ENCODE peak calls at places on chromosomes 16 and 17, in eight cellular contexts. One of them, this sample, is unnamed.

GRCh38 chr17:79700574-79700973 is 30.2 kb upstream of the ENPP7 start:
- DNase-seq in GM12878: no peak
- DNase-seq in GM23338: no peak
- DNase-seq in HCT116: no peak
- DNase-seq in H1: no peak
- DNase-seq in endothelial cell of umbilical vein: no peak
- DNase-seq in HepG2: no peak
- DNase-seq in K562: no peak
- DNase-seq in this sample: no peak

GRCh38 chr17:37676115-37676925 is 33.1 kb upstream of the DDX52 start:
- DNase-seq in GM12878: no peak
- DNase-seq in GM23338: no peak
- DNase-seq in HCT116: no peak
- DNase-seq in H1: no peak
- DNase-seq in endothelial cell of umbilical vein: no peak
- DNase-seq in HepG2: peak; percentile 94
- DNase-seq in K562: no peak
- DNase-seq in this sample: no peak

GRCh38 chr17:35740216-35740615 is 8.8 kb downstream of the RASL10B start:
- DNase-seq in GM12878: no peak
- DNase-seq in GM23338: no peak
- DNase-seq in HCT116: no peak
- DNase-seq in H1: no peak
- DNase-seq in endothelial cell of umbilical vein: no peak
- DNase-seq in HepG2: no peak
- DNase-seq in K562: no peak
- DNase-seq in this sample: no peak

GRCh38 chr17:44220211-44221071 is 966 bp upstream of the UBTF start:
- DNase-seq in GM12878: no peak
- DNase-seq in GM23338: peak; percentile 61
- DNase-seq in HCT116: no peak
- DNase-seq in H1: no peak
- DNase-seq in endothelial cell of umbilical vein: peak; percentile 35
- DNase-seq in HepG2: no peak
- DNase-seq in K562: peak; percentile 82
- DNase-seq in this sample: no peak

GRCh38 chr16:56093055-56093454 is 98.2 kb upstream of the GNAO1 start:
- DNase-seq in GM12878: no peak
- DNase-seq in GM23338: no peak
- DNase-seq in HCT116: no peak
- DNase-seq in H1: no peak
- DNase-seq in endothelial cell of umbilical vein: no peak
- DNase-seq in HepG2: no peak
- DNase-seq in K562: no peak
- DNase-seq in this sample: no peak

GRCh38 chr17:76080207-76080933 is 1.4 kb downstream of the ZACN start:
- DNase-seq in GM12878: no peak
- DNase-seq in GM23338: peak; percentile 61
- DNase-seq in HCT116: no peak
- DNase-seq in H1: no peak
- DNase-seq in endothelial cell of umbilical vein: no peak
- DNase-seq in HepG2: no peak
- DNase-seq in K562: peak; percentile 36
- DNase-seq in this sample: no peak

GRCh38 chr17:15955793-15956541 is 11.0 kb downstream of the ADORA2B start:
- DNase-seq in GM12878: no peak
- DNase-seq in GM23338: peak; percentile 62
- DNase-seq in HCT116: no peak
- DNase-seq in H1: no peak
- DNase-seq in endothelial cell of umbilical vein: no peak
- DNase-seq in HepG2: no peak
- DNase-seq in K562: peak; percentile 56
- DNase-seq in this sample: no peak

GRCh38 chr16:88754912-88755744 is 29.9 kb downstream of the PIEZO1 start:
- DNase-seq in GM12878: no peak
- DNase-seq in GM23338: peak; percentile 78
- DNase-seq in HCT116: no peak
- DNase-seq in H1: no peak
- DNase-seq in endothelial cell of umbilical vein: peak; percentile 20
- DNase-seq in HepG2: no peak
- DNase-seq in K562: no peak
- DNase-seq in this sample: no peak

GRCh38 chr16:16149710-16150116 is 73.6 kb downstream of the ABCC6 start:
- DNase-seq in GM12878: no peak
- DNase-seq in GM23338: no peak
- DNase-seq in HCT116: no peak
- DNase-seq in H1: no peak
- DNase-seq in endothelial cell of umbilical vein: no peak
- DNase-seq in HepG2: peak; percentile 76
- DNase-seq in K562: no peak
- DNase-seq in this sample: no peak

GRCh38 chr17:77145635-77146632 is 5.2 kb downstream of the SEC14L1 start:
- DNase-seq in GM12878: peak; percentile 71
- DNase-seq in GM23338: peak; percentile 65
- DNase-seq in HCT116: no peak
- DNase-seq in H1: no peak
- DNase-seq in endothelial cell of umbilical vein: peak; percentile 80
- DNase-seq in HepG2: peak; percentile 70
- DNase-seq in K562: no peak
- DNase-seq in this sample: no peak

GRCh38 chr16:89037261-89038152 is 56.1 kb upstream of the ACSF3 start:
- DNase-seq in GM12878: no peak
- DNase-seq in GM23338: peak; percentile 81
- DNase-seq in HCT116: no peak
- DNase-seq in H1: peak; percentile 7
- DNase-seq in endothelial cell of umbilical vein: peak; percentile 24
- DNase-seq in HepG2: no peak
- DNase-seq in K562: peak; percentile 75
- DNase-seq in this sample: no peak

GRCh38 chr17:7477392-7478275 is 1.8 kb downstream of the ZBTB4 start:
- DNase-seq in GM12878: no peak
- DNase-seq in GM23338: peak; percentile 24
- DNase-seq in HCT116: no peak
- DNase-seq in H1: no peak
- DNase-seq in endothelial cell of umbilical vein: peak; percentile 29
- DNase-seq in HepG2: peak; percentile 31
- DNase-seq in K562: no peak
- DNase-seq in this sample: no peak

GRCh38 chr17:30332057-30332542 is 1.8 kb downstream of the TMIGD1 start:
- DNase-seq in GM12878: peak; percentile 72
- DNase-seq in GM23338: no peak
- DNase-seq in HCT116: no peak
- DNase-seq in H1: no peak
- DNase-seq in endothelial cell of umbilical vein: no peak
- DNase-seq in HepG2: peak; percentile 88
- DNase-seq in K562: no peak
- DNase-seq in this sample: peak; percentile 52

GRCh38 chr17:39553326-39553945 is 54.3 kb downstream of the NEUROD2 start:
- DNase-seq in GM12878: no peak
- DNase-seq in GM23338: no peak
- DNase-seq in HCT116: no peak
- DNase-seq in H1: no peak
- DNase-seq in endothelial cell of umbilical vein: peak; percentile 32
- DNase-seq in HepG2: no peak
- DNase-seq in K562: no peak
- DNase-seq in this sample: no peak

GRCh38 chr17:6894206-6894528 is 62.6 kb upstream of the TEKT1 start:
- DNase-seq in GM12878: no peak
- DNase-seq in GM23338: peak; percentile 90
- DNase-seq in HCT116: no peak
- DNase-seq in H1: peak; percentile 34
- DNase-seq in endothelial cell of umbilical vein: peak; percentile 28
- DNase-seq in HepG2: no peak
- DNase-seq in K562: no peak
- DNase-seq in this sample: no peak

DNA sequence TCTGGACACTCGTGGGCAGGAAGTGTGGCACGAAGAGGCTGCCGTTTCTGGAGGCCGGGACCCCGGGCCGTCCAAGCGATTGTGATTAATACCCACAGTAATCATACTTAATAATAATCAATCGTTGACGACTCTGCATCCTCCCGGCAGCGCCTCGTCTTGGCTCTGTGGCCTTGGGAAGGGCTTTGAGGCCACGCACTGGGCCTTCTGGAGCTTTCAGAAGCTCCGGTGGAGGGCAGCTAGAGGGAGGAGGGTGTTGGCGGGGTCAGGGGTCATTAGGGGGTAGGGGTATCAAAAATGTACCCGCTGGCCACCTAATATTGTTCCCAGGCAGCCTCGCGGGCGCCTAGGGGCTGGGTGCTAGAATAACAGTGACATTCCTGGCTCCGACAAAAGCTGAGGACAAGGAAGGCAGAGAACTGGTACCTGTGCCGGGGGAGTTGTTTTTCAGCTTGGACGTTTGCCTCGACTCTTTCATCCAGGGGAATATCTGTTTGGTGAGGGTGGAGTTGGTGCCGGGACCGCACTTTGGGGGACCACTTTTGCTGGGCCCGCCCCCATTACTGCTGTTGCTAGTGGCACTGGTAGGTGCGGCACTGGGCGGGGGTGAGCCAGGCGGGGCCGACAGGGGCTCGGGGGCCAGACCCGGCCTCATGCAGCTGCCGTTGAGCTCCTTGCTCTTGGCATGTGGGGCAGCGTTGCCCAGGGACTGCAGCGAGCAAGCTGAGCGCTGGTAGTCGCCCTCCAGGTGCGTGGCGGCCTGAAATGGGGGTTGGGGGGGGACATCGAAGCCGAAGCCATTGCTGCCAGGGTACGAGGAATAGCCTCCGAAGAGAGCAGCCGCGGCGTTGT is 6.9 kb upstream of the HOXB2 start:
- DNase-seq in GM12878: no peak
- DNase-seq in GM23338: peak; percentile 51
- DNase-seq in HCT116: no peak
- DNase-seq in H1: no peak
- DNase-seq in endothelial cell of umbilical vein: no peak
- DNase-seq in HepG2: no peak
- DNase-seq in K562: no peak
- DNase-seq in this sample: no peak
- TF ChIP-seq EZH2 in GM12878: no peak
- TF ChIP-seq EZH2 in GM23338: peak; percentile 95
- TF ChIP-seq EZH2 in HCT116: no peak
- TF ChIP-seq EZH2 in H1: peak; percentile 95
- TF ChIP-seq EZH2 in endothelial cell of umbilical vein: no peak
- TF ChIP-seq EZH2 in HepG2: peak; percentile 45
- TF ChIP-seq EZH2 in K562: no peak
- TF ChIP-seq EZH2 in this sample: no peak

GRCh38 chr16:85444879-85445778 is 168.0 kb upstream of the GSE1 start:
- DNase-seq in GM12878: no peak
- DNase-seq in GM23338: peak; percentile 57
- DNase-seq in HCT116: no peak
- DNase-seq in H1: no peak
- DNase-seq in endothelial cell of umbilical vein: no peak
- DNase-seq in HepG2: no peak
- DNase-seq in K562: peak; percentile 49
- DNase-seq in this sample: no peak
- H3K27ac ChIP-seq in GM12878: no peak overlapping the region
- H3K27ac ChIP-seq in GM23338: no peak overlapping the region
- H3K27ac ChIP-seq in HCT116: no peak overlapping the region
- H3K27ac ChIP-seq in H1: no peak overlapping the region
- H3K27ac ChIP-seq in endothelial cell of umbilical vein: no peak overlapping the region
- H3K27ac ChIP-seq in HepG2: no peak overlapping the region
- H3K27ac ChIP-seq in K562: no peak overlapping the region
- H3K27ac ChIP-seq in this sample: no peak overlapping the region

DNA sequence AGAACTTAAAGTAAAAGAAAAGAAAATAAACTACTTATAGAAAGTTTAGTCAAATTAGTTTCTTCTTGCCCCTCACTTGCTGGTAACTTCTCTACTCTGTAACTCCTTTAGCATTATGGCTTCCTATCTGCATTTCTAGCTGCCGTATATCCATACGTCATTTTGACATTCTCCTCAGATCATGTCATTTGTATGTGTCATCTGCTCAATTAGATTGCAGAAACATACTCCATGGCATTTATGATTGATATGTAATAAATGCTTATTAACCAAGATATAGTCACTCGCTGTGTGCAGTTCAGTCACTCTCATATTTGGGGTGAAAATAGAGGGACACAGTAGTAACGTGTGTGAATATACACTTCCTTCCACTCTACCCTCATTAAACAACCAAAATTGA is 103.4 kb downstream of the ZNF18 start:
- DNase-seq in GM12878: no peak
- DNase-seq in GM23338: no peak
- DNase-seq in HCT116: no peak
- DNase-seq in H1: no peak
- DNase-seq in endothelial cell of umbilical vein: no peak
- DNase-seq in HepG2: no peak
- DNase-seq in K562: no peak
- DNase-seq in this sample: no peak
- TF ChIP-seq POLR2AphosphoS5 in GM12878: no peak
- TF ChIP-seq POLR2AphosphoS5 in GM23338: no peak
- TF ChIP-seq POLR2AphosphoS5 in HCT116: no peak
- TF ChIP-seq POLR2AphosphoS5 in H1: no peak
- TF ChIP-seq POLR2AphosphoS5 in endothelial cell of umbilical vein: no peak
- TF ChIP-seq POLR2AphosphoS5 in HepG2: no peak
- TF ChIP-seq POLR2AphosphoS5 in K562: no peak
- TF ChIP-seq POLR2AphosphoS5 in this sample: no peak

GRCh38 chr17:41730479-41730878 is 4.0 kb downstream of the HAP1 start:
- DNase-seq in GM12878: no peak
- DNase-seq in GM23338: no peak
- DNase-seq in HCT116: no peak
- DNase-seq in H1: no peak
- DNase-seq in endothelial cell of umbilical vein: no peak
- DNase-seq in HepG2: no peak
- DNase-seq in K562: no peak
- DNase-seq in this sample: no peak

GRCh38 chr17:41733348-41734138 is 900 bp downstream of the HAP1 start:
- DNase-seq in GM12878: no peak
- DNase-seq in GM23338: no peak
- DNase-seq in HCT116: no peak
- DNase-seq in H1: no peak
- DNase-seq in endothelial cell of umbilical vein: no peak
- DNase-seq in HepG2: no peak
- DNase-seq in K562: no peak
- DNase-seq in this sample: no peak

GRCh38 chr17:41734139-41734948 is at the start of gene HAP1:
- DNase-seq in GM12878: no peak
- DNase-seq in GM23338: peak; percentile 76
- DNase-seq in HCT116: no peak
- DNase-seq in H1: peak; percentile 33
- DNase-seq in endothelial cell of umbilical vein: peak; percentile 23
- DNase-seq in HepG2: no peak
- DNase-seq in K562: no peak
- DNase-seq in this sample: no peak

GRCh38 chr17:41734949-41735313 is 488 bp upstream of the HAP1 start:
- DNase-seq in GM12878: no peak
- DNase-seq in GM23338: peak; percentile 75
- DNase-seq in HCT116: no peak
- DNase-seq in H1: no peak
- DNase-seq in endothelial cell of umbilical vein: no peak
- DNase-seq in HepG2: no peak
- DNase-seq in K562: no peak
- DNase-seq in this sample: no peak

DNA sequence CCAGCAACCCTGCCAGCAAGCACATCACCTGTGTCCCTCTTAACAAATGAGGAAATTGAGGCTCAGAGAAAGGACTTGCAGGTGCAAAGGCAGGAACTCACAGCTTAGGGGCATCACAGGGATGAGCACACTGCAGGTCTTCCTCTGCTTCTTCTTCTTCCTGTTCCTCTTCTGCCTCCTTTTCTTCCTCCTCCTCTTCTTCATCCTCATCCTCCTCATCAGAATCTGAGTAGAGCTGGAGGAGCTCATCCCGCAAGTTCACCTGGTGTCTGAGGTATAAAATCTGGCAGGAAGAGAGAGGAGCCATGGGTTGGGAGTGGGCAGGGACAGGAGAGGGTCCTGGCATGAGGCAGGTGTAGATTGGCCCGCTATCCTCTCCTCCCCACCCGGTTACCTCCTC is 2.6 kb downstream of the HAP1 start:
- DNase-seq in GM12878: no peak
- DNase-seq in GM23338: no peak
- DNase-seq in HCT116: no peak
- DNase-seq in H1: no peak
- DNase-seq in endothelial cell of umbilical vein: no peak
- DNase-seq in HepG2: no peak
- DNase-seq in K562: no peak
- DNase-seq in this sample: no peak
- TF ChIP-seq EZH2 in GM12878: no peak
- TF ChIP-seq EZH2 in GM23338: no peak
- TF ChIP-seq EZH2 in HCT116: no peak
- TF ChIP-seq EZH2 in H1: no peak
- TF ChIP-seq EZH2 in endothelial cell of umbilical vein: no peak
- TF ChIP-seq EZH2 in HepG2: no peak
- TF ChIP-seq EZH2 in K562: no peak
- TF ChIP-seq EZH2 in this sample: no peak

This sample was measured in SK-N-MC.